ENCODE peak calls at places on chromosomes 6 and 20, in four cellular contexts. Y is IMR-90, N is mesendoderm, T is neuronal stem cell. M is an unnamed sample.

GRCh38 chr20:23258747-23259121 is 91.9 kb upstream of the NXT1 start:
- DNase-seq in Y (no peak), T (no peak), N (no peak), M (no peak)

GRCh38 chr20:24619212-24619611 is 149.8 kb downstream of the SYNDIG1 start:
- DNase-seq in T (no peak), Y (no peak), N (no peak), M (no peak)

GRCh38 chr6:129615496-129615895 is 94.5 kb downstream of the ARHGAP18 start:
- DNase-seq in T (no peak), Y (no peak), N (no peak), M (no peak)

GRCh38 chr20:62632575-62632974 is 9.7 kb upstream of the SLCO4A1 start:
- DNase-seq in N (no peak), T (no peak), Y (no peak), M (no peak)

GRCh38 chr6:98946877-98947410 is 802 bp downstream of the FBXL4 start:
- DNase-seq in T (no peak), N (peak), Y (peak), M (no peak)

GRCh38 chr6:13413466-13413862 is 73.9 kb downstream of the GFOD1 start:
- DNase-seq in Y (peak), N (no peak), T (no peak), M (no peak)

GRCh38 chr6:169850154-169850553 is 98.7 kb downstream of the ERMARD start:
- DNase-seq in Y (no peak), T (no peak), N (no peak), M (no peak)

GRCh38 chr6:53796791-53797190 is 2.0 kb downstream of the LRRC1 start:
- DNase-seq in N (no peak), T (no peak), Y (no peak), M (no peak)

GRCh38 chr6:15616266-15616665 is 46.6 kb downstream of the DTNBP1 start:
- DNase-seq in Y (no peak), T (no peak), N (peak), M (no peak)

GRCh38 chr6:55450007-55450406 is 122.7 kb downstream of the GFRAL start:
- DNase-seq in N (no peak), Y (peak), T (no peak), M (no peak)

GRCh38 chr6:136236491-136237293 is 13.4 kb downstream of the MTFR2 start:
- DNase-seq in Y (no peak), N (peak), T (no peak), M (no peak)

GRCh38 chr6:30790734-30791383 is 46.5 kb upstream of the IER3 start:
- DNase-seq in T (no peak), N (no peak), Y (no peak), M (peak)
- H2AK5ac ChIP-seq in T (no peak), N (no peak), Y (peak), M (no peak)

DNA sequence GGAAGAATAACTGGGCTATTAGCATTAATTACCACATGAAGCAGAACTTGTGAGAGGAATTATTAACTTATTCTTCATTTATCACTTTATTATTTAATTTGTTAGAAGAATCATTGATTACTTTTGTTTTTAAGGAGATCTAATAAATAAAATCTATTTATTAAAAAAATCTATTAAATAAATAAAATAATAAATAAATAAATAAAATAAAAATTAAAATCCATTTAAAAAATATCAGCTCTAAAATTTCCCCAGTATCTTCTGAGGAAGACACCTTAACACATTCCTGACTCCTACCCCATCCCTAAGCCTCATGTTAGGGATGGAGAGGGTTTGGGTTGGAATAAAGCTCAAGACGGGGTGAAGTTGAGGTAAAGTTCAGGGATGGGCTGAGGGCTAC is 231.4 kb downstream of the CLIC5 start:
- DNase-seq in N (no peak), T (no peak), Y (no peak), M (no peak)
- H2AK5ac ChIP-seq in N (no peak), T (no peak), Y (no peak), M (no peak)

DNA sequence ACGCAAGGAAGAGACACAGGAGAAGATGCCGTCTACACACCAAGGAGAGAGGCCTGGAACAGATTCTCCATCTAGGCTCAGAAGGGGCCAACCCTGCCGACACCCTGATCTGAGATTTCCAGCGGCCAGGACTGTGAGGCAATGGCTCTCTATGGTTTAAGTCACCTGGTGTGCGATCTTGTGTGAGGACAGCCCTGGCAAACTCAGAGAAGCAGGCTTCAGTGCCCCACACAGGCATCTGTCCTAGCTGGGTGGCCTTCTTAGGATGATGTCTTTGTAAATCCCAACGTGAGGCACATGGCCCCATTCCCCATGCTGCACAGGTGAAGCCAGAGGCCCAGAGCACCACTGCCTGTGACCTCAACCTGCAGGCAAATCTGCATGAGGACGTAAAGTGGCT is 87.6 kb upstream of the FRMD1 start:
- DNase-seq in Y (no peak), N (no peak), T (no peak), M (peak)
- H2AK5ac ChIP-seq in Y (no peak), N (no peak), T (no peak), M (no peak)

GRCh38 chr20:45968081-45968671 is 3.8 kb downstream of the ZNF335 start:
- DNase-seq in N (no peak), Y (no peak), T (no peak), M (no peak)

GRCh38 chr20:45968801-45969711 is 2.9 kb downstream of the ZNF335 start:
- DNase-seq in Y (peak), N (no peak), T (no peak), M (peak)

GRCh38 chr20:45971425-45971674 is 653 bp downstream of the ZNF335 start:
- DNase-seq in T (no peak), N (no peak), Y (no peak), M (no peak)

GRCh38 chr20:45970646-45971424 is 1.2 kb downstream of the ZNF335 start:
- DNase-seq in N (no peak), T (no peak), Y (peak), M (peak)

GRCh38 chr20:45969712-45970634 is 2.0 kb downstream of the ZNF335 start:
- DNase-seq in T (peak), N (peak), Y (peak), M (peak)
- H2AK5ac ChIP-seq in T (no peak), N (no peak), Y (peak), M (no peak)